ENCODE peak calls at places on chromosomes 16 and 17, in nine cellular contexts. T is H1; P is psoas muscle; Y is RWPE1; Q is esophagus squamous epithelium; V is GM10248; R is HFFc6; N is CD4-positive, alpha-beta T cell; B is type B pancreatic cell. X is an unnamed sample.

GRCh38 chr16:27853101-27853500 is 210.4 kb downstream of the GSG1L start:
- DNase-seq in R (no peak), V (no peak), N (no peak), B (no peak), Y (no peak), T (no peak), Q (no peak), P (no peak), X (no peak)

GRCh38 chr16:85037721-85038120 is 10.1 kb downstream of the KIAA0513 start:
- DNase-seq in N (no peak), V (no peak), T (no peak), R (no peak), Q (no peak), Y (no peak), P (no peak), B (no peak), X (no peak)

GRCh38 chr17:80761421-80761871 is 216.8 kb downstream of the RPTOR start:
- DNase-seq in B (peak), T (no peak), N (peak), P (no peak), Y (peak), Q (no peak), V (no peak), R (peak), X (no peak)

GRCh38 chr16:70725024-70725911 is 39.4 kb upstream of the MTSS2 start:
- DNase-seq in N (no peak), V (no peak), B (no peak), Q (no peak), R (no peak), P (no peak), Y (no peak), T (no peak), X (peak)

GRCh38 chr17:4712526-4712925 is 2.1 kb downstream of the ARRB2 start:
- DNase-seq in Q (no peak), B (no peak), Y (no peak), V (no peak), N (no peak), T (no peak), R (no peak), P (no peak), X (no peak)

GRCh38 chr17:6163632-6164319 is 93.6 kb downstream of the WSCD1 start:
- DNase-seq in R (no peak), T (no peak), Q (no peak), V (no peak), B (no peak), N (no peak), Y (peak), P (peak), X (no peak)

GRCh38 chr16:86343733-86344585 is 166.4 kb upstream of the FOXF1 start:
- DNase-seq in P (no peak), B (no peak), Q (no peak), V (no peak), T (no peak), Y (no peak), R (no peak), N (no peak), X (no peak)

GRCh38 chr16:50981951-50982350 is 169.1 kb downstream of the SALL1 start:
- DNase-seq in B (no peak), T (no peak), P (no peak), V (no peak), R (no peak), Y (no peak), Q (no peak), N (no peak), X (no peak)

GRCh38 chr17:40188694-40189093 is 11.4 kb downstream of the RAPGEFL1 start:
- DNase-seq in B (no peak), Q (no peak), N (no peak), T (no peak), Y (no peak), R (no peak), V (no peak), P (no peak), X (no peak)

GRCh38 chr16:81608515-81609209 is 164.1 kb downstream of the CMIP start:
- DNase-seq in R (peak), P (peak), Q (no peak), Y (no peak), N (no peak), T (no peak), V (peak), B (no peak), X (no peak)

GRCh38 chr16:64412578-64413280 is 709.1 kb downstream of the CDH11 start:
- DNase-seq in R (peak), P (peak), B (no peak), Q (no peak), Y (no peak), N (no peak), V (no peak), T (no peak), X (no peak)

GRCh38 chr16:12255919-12256665 is 279.6 kb downstream of the SNX29 start:
- DNase-seq in V (no peak), Y (no peak), P (no peak), N (no peak), Q (no peak), T (no peak), B (no peak), R (no peak), X (no peak)

GRCh38 chr17:2982854-2983636 is 80.4 kb downstream of the OR1D5 start:
- DNase-seq in Q (no peak), R (peak), T (no peak), V (no peak), N (no peak), Y (peak), B (peak), P (peak), X (no peak)

GRCh38 chr16:50071075-50071671 is 5.4 kb downstream of the HEATR3 start:
- DNase-seq in R (no peak), V (no peak), Q (no peak), T (no peak), Y (no peak), P (no peak), N (no peak), B (no peak), X (no peak)

GRCh38 chr16:10312784-10313724 is 72.8 kb upstream of the ATF7IP2 start:
- DNase-seq in R (no peak), Q (no peak), P (no peak), T (no peak), V (peak), N (no peak), B (no peak), Y (no peak), X (no peak)

GRCh38 chr17:76166906-76167305 is 25.9 kb upstream of the FOXJ1 start:
- DNase-seq in Q (no peak), B (no peak), N (no peak), R (no peak), V (no peak), P (no peak), T (no peak), Y (no peak), X (no peak)

GRCh38 chr17:58527949-58528348 is 13.5 kb upstream of the MTMR4 start:
- DNase-seq in Y (no peak), R (no peak), Q (no peak), T (no peak), N (no peak), P (no peak), B (no peak), V (no peak), X (no peak)

GRCh38 chr16:75764154-75764768 is 38.0 kb upstream of the CPHXL start:
- DNase-seq in R (peak), N (peak), B (no peak), V (peak), P (no peak), Y (peak), T (peak), Q (no peak), X (peak)

GRCh38 chr16:81598083-81598482 is 153.5 kb downstream of the CMIP start:
- DNase-seq in R (no peak), Q (no peak), N (no peak), B (no peak), Y (no peak), V (no peak), P (no peak), T (no peak), X (no peak)

GRCh38 chr17:2449486-2449885 is 48.6 kb upstream of the MNT start:
- DNase-seq in N (no peak), P (no peak), Q (no peak), T (no peak), R (no peak), V (no peak), B (no peak), Y (no peak), X (no peak)

GRCh38 chr17:27860971-27861669 is 32.0 kb downstream of the LYRM9 start:
- DNase-seq in Q (no peak), N (no peak), T (no peak), V (no peak), B (no peak), Y (peak), R (no peak), P (no peak), X (no peak)

GRCh38 chr16:28182183-28182582 is 29.6 kb downstream of the XPO6 start:
- DNase-seq in P (no peak), B (no peak), N (peak), T (no peak), Q (no peak), Y (no peak), R (peak), V (no peak), X (no peak)

GRCh38 chr17:76887809-76888208 is 19.6 kb downstream of the MGAT5B start:
- DNase-seq in P (no peak), T (no peak), N (no peak), V (no peak), R (no peak), Y (no peak), Q (no peak), B (no peak), X (no peak)

GRCh38 chr17:58263773-58264172 is 17.0 kb downstream of the MPO start:
- DNase-seq in Q (no peak), N (no peak), T (peak), V (no peak), Y (no peak), P (no peak), R (no peak), B (no peak), X (no peak)

GRCh38 chr17:64739316-64740058 is 77.4 kb upstream of the SMURF2 start:
- DNase-seq in R (peak), P (peak), T (no peak), N (no peak), Q (no peak), Y (no peak), B (peak), V (no peak), X (no peak)

GRCh38 chr17:66542967-66543525 is 240.6 kb downstream of the PRKCA start:
- DNase-seq in P (no peak), N (no peak), V (no peak), Y (no peak), Q (no peak), T (no peak), B (no peak), R (peak), X (no peak)

GRCh38 chr16:49625311-49626035 is 230.4 kb downstream of the ZNF423 start:
- DNase-seq in Y (no peak), P (no peak), R (no peak), T (peak), V (no peak), B (no peak), Q (no peak), N (no peak), X (no peak)

GRCh38 chr17:14903810-14904209 is 361.3 kb downstream of the PMP22 start:
- DNase-seq in B (no peak), Y (no peak), T (no peak), R (peak), P (no peak), Q (no peak), N (no peak), V (no peak), X (no peak)

GRCh38 chr17:45914036-45914717 is 19.8 kb downstream of the MAPT start:
- DNase-seq in Q (no peak), N (no peak), R (no peak), T (no peak), V (no peak), B (no peak), P (no peak), Y (no peak), X (no peak)

GRCh38 chr17:56966277-56966676 is 5.4 kb upstream of the COIL start:
- DNase-seq in P (no peak), Q (no peak), T (no peak), N (no peak), Y (no peak), V (no peak), B (no peak), R (no peak), X (no peak)

GRCh38 chr16:82038941-82039340 is 3.9 kb downstream of the HSD17B2 start:
- DNase-seq in P (no peak), T (no peak), N (no peak), Y (no peak), B (no peak), R (no peak), Q (no peak), V (no peak), X (no peak)

GRCh38 chr17:57861737-57862409 is 12.0 kb upstream of the MRPS23 start:
- DNase-seq in B (no peak), P (peak), N (no peak), T (peak), R (no peak), Y (no peak), V (peak), Q (no peak), X (no peak)

GRCh38 chr17:9837551-9838471 is 12.1 kb downstream of the GLP2R start:
- DNase-seq in T (no peak), Q (no peak), Y (peak), B (no peak), P (peak), R (peak), V (no peak), N (no peak), X (no peak)

GRCh38 chr16:74909665-74910064 is 75.3 kb downstream of the WDR59 start:
- DNase-seq in N (no peak), Y (no peak), T (no peak), B (no peak), R (no peak), P (no peak), Q (no peak), V (no peak), X (no peak)

GRCh38 chr16:87060026-87060986 is 256.9 kb downstream of the C16orf95 start:
- DNase-seq in N (no peak), Y (no peak), Q (no peak), V (no peak), P (no peak), B (no peak), R (peak), T (no peak), X (no peak)

DNA sequence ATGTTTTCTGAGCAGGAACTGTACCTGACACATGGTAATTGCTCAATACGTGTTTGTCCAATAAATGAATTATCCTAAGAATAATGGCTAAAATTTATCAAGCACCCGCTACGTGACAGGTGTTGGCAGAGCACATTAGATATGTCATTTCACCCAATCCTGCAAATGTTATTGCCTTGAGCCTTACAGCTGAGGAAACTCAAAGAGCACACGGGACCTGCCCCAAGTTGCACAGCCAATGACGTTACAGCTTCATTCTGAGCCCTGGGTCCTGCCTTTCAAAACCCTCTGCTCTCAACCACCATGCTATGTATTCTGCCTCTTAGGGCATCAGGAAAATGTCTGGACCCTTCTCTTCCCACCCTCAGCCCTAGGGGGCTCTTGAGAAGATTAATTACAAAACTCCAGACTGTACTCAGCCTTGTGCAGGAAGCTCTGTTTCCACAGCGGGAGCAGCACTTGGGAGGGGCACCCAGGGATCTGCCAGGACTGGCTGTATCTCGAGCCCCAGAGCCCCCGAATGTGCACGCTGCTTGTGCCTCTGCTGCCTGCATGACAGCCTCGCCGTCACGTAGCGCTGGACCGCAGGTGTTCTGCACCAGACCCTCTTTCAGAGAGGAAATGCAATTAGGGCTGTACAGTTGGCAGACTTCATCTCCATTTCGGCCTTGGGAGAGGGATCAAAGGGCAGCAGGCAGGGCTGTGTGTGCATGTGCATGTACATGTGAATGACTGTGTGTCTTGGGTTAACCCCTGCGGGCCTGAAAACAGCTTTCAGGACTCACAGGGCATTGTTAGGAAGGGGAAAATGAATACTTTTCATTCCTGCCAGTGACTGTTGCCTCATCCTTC is 71.6 kb downstream of the GPR139 start:
- DNase-seq in R (no peak), N (no peak), T (no peak), V (no peak), Y (no peak), P (no peak), B (no peak), Q (no peak), X (no peak)
- TF ChIP-seq CTCF in R (no peak), N (no peak), T (no peak), V (no peak), Y (no peak), P (no peak), B (no peak), Q (no peak), X (no peak)

GRCh38 chr17:50908860-50909764 is 43.0 kb upstream of the TOB1 start:
- DNase-seq in N (peak), V (no peak), T (peak), B (no peak), Q (no peak), Y (no peak), R (no peak), P (peak), X (no peak)
- TF ChIP-seq CTCF in N (peak), V (no peak), T (peak), B (no peak), Q (peak), Y (no peak), R (peak), P (no peak), X (peak)

GRCh38 chr16:6446370-6446769 is 886.3 kb upstream of the RBFOX1 start:
- DNase-seq in T (no peak), P (no peak), Y (no peak), B (no peak), Q (no peak), R (no peak), N (no peak), V (no peak), X (no peak)
- TF ChIP-seq CTCF in T (no peak), P (no peak), Y (no peak), B (no peak), Q (no peak), R (no peak), N (no peak), V (no peak), X (peak)

GRCh38 chr16:23651943-23652468 is 10.7 kb downstream of the DCTN5 start:
- DNase-seq in T (no peak), Q (no peak), B (no peak), R (no peak), N (no peak), P (no peak), Y (no peak), V (peak), X (no peak)

DNA sequence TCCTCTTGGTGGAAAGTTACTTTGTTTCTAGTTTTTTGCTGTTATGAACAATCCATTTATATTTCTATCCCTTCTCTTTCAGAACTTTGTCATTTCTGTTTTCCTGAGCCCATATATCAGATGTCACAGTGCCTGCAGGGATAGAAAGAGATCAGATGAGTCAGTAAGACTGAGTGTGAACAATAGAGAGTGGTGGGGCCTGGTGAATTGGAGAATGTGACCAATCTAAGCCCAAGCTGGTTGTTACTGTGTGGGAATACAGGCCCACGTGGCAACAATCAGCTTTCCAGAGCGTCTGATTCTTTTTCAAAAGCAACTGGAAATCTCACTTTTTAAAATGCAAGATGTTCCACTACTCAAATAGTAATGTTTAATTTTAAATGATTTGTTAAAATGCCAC is 9.4 kb downstream of the DCTN5 start:
- DNase-seq in Q (no peak), V (no peak), P (no peak), T (no peak), N (no peak), R (no peak), Y (no peak), B (no peak), X (no peak)
- TF ChIP-seq CTCF in Q (no peak), V (no peak), P (no peak), T (no peak), N (no peak), R (no peak), Y (no peak), B (no peak), X (no peak)

X was measured in neural crest cell.